ENCODE peak calls at places on chromosome 3, in ten cellular contexts. One of them, this sample, is unnamed.

GRCh38 chr3:7875858-7876442 is 625.7 kb upstream of the LMCD1 start:
- DNase-seq in A549: no peak
- DNase-seq in right atrium auricular region: no peak
- DNase-seq in heart left ventricle: no peak
- DNase-seq in lower lobe of right lung: no peak
- DNase-seq in tibial artery: no peak
- DNase-seq in astrocyte: peak
- DNase-seq in body of pancreas: no peak
- DNase-seq in foreskin fibroblast: no peak
- DNase-seq in BJ: no peak
- DNase-seq in this sample: peak

GRCh38 chr3:27333843-27334242 is 35.3 kb downstream of the NEK10 start:
- DNase-seq in astrocyte: no peak
- DNase-seq in right atrium auricular region: no peak
- DNase-seq in A549: no peak
- DNase-seq in tibial artery: no peak
- DNase-seq in foreskin fibroblast: no peak
- DNase-seq in BJ: no peak
- DNase-seq in body of pancreas: no peak
- DNase-seq in heart left ventricle: no peak
- DNase-seq in lower lobe of right lung: no peak
- DNase-seq in this sample: no peak

GRCh38 chr3:190673157-190673556 is 159.3 kb downstream of the IL1RAP start:
- DNase-seq in foreskin fibroblast: no peak
- DNase-seq in BJ: peak
- DNase-seq in body of pancreas: no peak
- DNase-seq in right atrium auricular region: no peak
- DNase-seq in lower lobe of right lung: no peak
- DNase-seq in astrocyte: peak
- DNase-seq in heart left ventricle: no peak
- DNase-seq in tibial artery: no peak
- DNase-seq in A549: no peak
- DNase-seq in this sample: peak

GRCh38 chr3:124514681-124515080 is 215.6 kb upstream of the UMPS start:
- DNase-seq in lower lobe of right lung: no peak
- DNase-seq in foreskin fibroblast: no peak
- DNase-seq in heart left ventricle: no peak
- DNase-seq in astrocyte: no peak
- DNase-seq in right atrium auricular region: no peak
- DNase-seq in tibial artery: no peak
- DNase-seq in A549: no peak
- DNase-seq in BJ: no peak
- DNase-seq in body of pancreas: no peak
- DNase-seq in this sample: no peak

GRCh38 chr3:151265866-151266265 is 12.5 kb downstream of the P2RY14 start:
- DNase-seq in A549: no peak
- DNase-seq in right atrium auricular region: no peak
- DNase-seq in foreskin fibroblast: no peak
- DNase-seq in BJ: no peak
- DNase-seq in tibial artery: no peak
- DNase-seq in body of pancreas: no peak
- DNase-seq in heart left ventricle: peak
- DNase-seq in astrocyte: no peak
- DNase-seq in lower lobe of right lung: peak
- DNase-seq in this sample: no peak

GRCh38 chr3:152742368-152743347 is 92.3 kb upstream of the P2RY1 start:
- DNase-seq in astrocyte: no peak
- DNase-seq in lower lobe of right lung: no peak
- DNase-seq in A549: no peak
- DNase-seq in heart left ventricle: no peak
- DNase-seq in BJ: no peak
- DNase-seq in right atrium auricular region: no peak
- DNase-seq in foreskin fibroblast: no peak
- DNase-seq in body of pancreas: no peak
- DNase-seq in tibial artery: no peak
- DNase-seq in this sample: no peak

GRCh38 chr3:172369590-172370259 is 78.5 kb downstream of the GHSR start:
- DNase-seq in lower lobe of right lung: no peak
- DNase-seq in A549: no peak
- DNase-seq in body of pancreas: no peak
- DNase-seq in right atrium auricular region: no peak
- DNase-seq in heart left ventricle: no peak
- DNase-seq in BJ: no peak
- DNase-seq in tibial artery: no peak
- DNase-seq in foreskin fibroblast: no peak
- DNase-seq in astrocyte: no peak
- DNase-seq in this sample: no peak

GRCh38 chr3:60189304-60189703 is 1061.9 kb downstream of the FHIT start:
- DNase-seq in heart left ventricle: no peak
- DNase-seq in right atrium auricular region: no peak
- DNase-seq in A549: no peak
- DNase-seq in astrocyte: no peak
- DNase-seq in lower lobe of right lung: no peak
- DNase-seq in tibial artery: no peak
- DNase-seq in BJ: no peak
- DNase-seq in foreskin fibroblast: no peak
- DNase-seq in body of pancreas: no peak
- DNase-seq in this sample: no peak

GRCh38 chr3:188037116-188037718 is 116.7 kb upstream of the LPP start:
- DNase-seq in body of pancreas: peak
- DNase-seq in tibial artery: no peak
- DNase-seq in A549: peak
- DNase-seq in astrocyte: peak
- DNase-seq in heart left ventricle: no peak
- DNase-seq in BJ: no peak
- DNase-seq in lower lobe of right lung: no peak
- DNase-seq in foreskin fibroblast: peak
- DNase-seq in right atrium auricular region: no peak
- DNase-seq in this sample: peak

GRCh38 chr3:4717363-4717740 is 224.2 kb downstream of the ITPR1 start:
- DNase-seq in heart left ventricle: no peak
- DNase-seq in astrocyte: no peak
- DNase-seq in foreskin fibroblast: no peak
- DNase-seq in BJ: no peak
- DNase-seq in lower lobe of right lung: no peak
- DNase-seq in right atrium auricular region: no peak
- DNase-seq in A549: no peak
- DNase-seq in tibial artery: no peak
- DNase-seq in body of pancreas: no peak
- DNase-seq in this sample: no peak

GRCh38 chr3:112604536-112604935 is 36.4 kb downstream of the CCDC80 start:
- DNase-seq in astrocyte: peak
- DNase-seq in A549: no peak
- DNase-seq in right atrium auricular region: no peak
- DNase-seq in foreskin fibroblast: peak
- DNase-seq in BJ: peak
- DNase-seq in heart left ventricle: no peak
- DNase-seq in tibial artery: no peak
- DNase-seq in lower lobe of right lung: no peak
- DNase-seq in body of pancreas: no peak
- DNase-seq in this sample: peak

GRCh38 chr3:99562138-99562537 is 76.3 kb upstream of the COL8A1 start:
- DNase-seq in tibial artery: no peak
- DNase-seq in astrocyte: no peak
- DNase-seq in BJ: no peak
- DNase-seq in foreskin fibroblast: peak
- DNase-seq in A549: no peak
- DNase-seq in right atrium auricular region: no peak
- DNase-seq in lower lobe of right lung: no peak
- DNase-seq in heart left ventricle: no peak
- DNase-seq in body of pancreas: no peak
- DNase-seq in this sample: peak

DNA sequence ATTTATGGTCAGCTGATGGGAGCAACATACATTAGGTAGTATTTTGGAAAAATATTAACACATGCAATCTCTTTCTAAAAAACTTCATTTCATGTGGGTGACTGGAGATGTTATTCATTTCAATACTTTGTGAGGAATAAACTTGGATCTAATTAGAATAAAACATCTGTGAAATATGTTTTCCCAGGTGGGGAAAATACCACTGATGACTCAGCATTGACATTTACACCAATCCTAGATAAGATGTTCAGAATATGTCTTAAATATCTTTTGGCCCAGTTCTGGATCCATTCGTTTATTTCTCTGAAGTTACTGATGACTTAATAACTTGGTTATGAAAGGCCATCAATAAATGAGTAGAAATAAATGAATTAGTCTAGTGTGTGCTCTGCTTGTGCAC is 247.6 kb downstream of the CHST2 start:
- DNase-seq in body of pancreas: no peak
- DNase-seq in heart left ventricle: no peak
- DNase-seq in lower lobe of right lung: no peak
- DNase-seq in foreskin fibroblast: no peak
- DNase-seq in right atrium auricular region: no peak
- DNase-seq in tibial artery: no peak
- DNase-seq in A549: no peak
- DNase-seq in astrocyte: peak
- DNase-seq in BJ: no peak
- DNase-seq in this sample: no peak
- TF ChIP-seq CTCF in body of pancreas: no peak
- TF ChIP-seq CTCF in heart left ventricle: no peak
- TF ChIP-seq CTCF in lower lobe of right lung: no peak
- TF ChIP-seq CTCF in foreskin fibroblast: no peak
- TF ChIP-seq CTCF in right atrium auricular region: no peak
- TF ChIP-seq CTCF in tibial artery: no peak
- TF ChIP-seq CTCF in A549: no peak
- TF ChIP-seq CTCF in astrocyte: no peak
- TF ChIP-seq CTCF in BJ: no peak
- TF ChIP-seq CTCF in this sample: no peak

GRCh38 chr3:32469151-32469874 is 33.3 kb downstream of the CMTM6 start:
- DNase-seq in lower lobe of right lung: no peak
- DNase-seq in body of pancreas: no peak
- DNase-seq in foreskin fibroblast: no peak
- DNase-seq in heart left ventricle: no peak
- DNase-seq in right atrium auricular region: no peak
- DNase-seq in tibial artery: no peak
- DNase-seq in A549: no peak
- DNase-seq in astrocyte: no peak
- DNase-seq in BJ: no peak
- DNase-seq in this sample: no peak
- H3K4me3 ChIP-seq in lower lobe of right lung: no peak
- H3K4me3 ChIP-seq in body of pancreas: no peak
- H3K4me3 ChIP-seq in foreskin fibroblast: no peak
- H3K4me3 ChIP-seq in heart left ventricle: no peak
- H3K4me3 ChIP-seq in right atrium auricular region: no peak
- H3K4me3 ChIP-seq in tibial artery: no peak
- H3K4me3 ChIP-seq in A549: no peak
- H3K4me3 ChIP-seq in astrocyte: no peak
- H3K4me3 ChIP-seq in BJ: no peak
- H3K4me3 ChIP-seq in this sample: no peak

GRCh38 chr3:196145420-196146262 is 63.8 kb upstream of the TFRC start:
- DNase-seq in heart left ventricle: no peak
- DNase-seq in body of pancreas: no peak
- DNase-seq in astrocyte: no peak
- DNase-seq in A549: no peak
- DNase-seq in tibial artery: no peak
- DNase-seq in BJ: no peak
- DNase-seq in lower lobe of right lung: peak
- DNase-seq in foreskin fibroblast: no peak
- DNase-seq in right atrium auricular region: no peak
- DNase-seq in this sample: no peak

GRCh38 chr3:196147116-196147515 is 64.1 kb downstream of the ZDHHC19 start:
- DNase-seq in heart left ventricle: no peak
- DNase-seq in right atrium auricular region: no peak
- DNase-seq in body of pancreas: no peak
- DNase-seq in lower lobe of right lung: no peak
- DNase-seq in A549: no peak
- DNase-seq in tibial artery: no peak
- DNase-seq in foreskin fibroblast: no peak
- DNase-seq in BJ: no peak
- DNase-seq in astrocyte: no peak
- DNase-seq in this sample: no peak

GRCh38 chr3:196150481-196150880 is 60.7 kb downstream of the ZDHHC19 start:
- DNase-seq in lower lobe of right lung: no peak
- DNase-seq in body of pancreas: no peak
- DNase-seq in tibial artery: no peak
- DNase-seq in foreskin fibroblast: no peak
- DNase-seq in BJ: no peak
- DNase-seq in right atrium auricular region: no peak
- DNase-seq in astrocyte: no peak
- DNase-seq in heart left ventricle: no peak
- DNase-seq in A549: no peak
- DNase-seq in this sample: no peak

GRCh38 chr3:196149375-196149774 is 61.8 kb downstream of the ZDHHC19 start:
- DNase-seq in foreskin fibroblast: no peak
- DNase-seq in heart left ventricle: no peak
- DNase-seq in tibial artery: no peak
- DNase-seq in A549: no peak
- DNase-seq in body of pancreas: no peak
- DNase-seq in lower lobe of right lung: no peak
- DNase-seq in BJ: no peak
- DNase-seq in astrocyte: no peak
- DNase-seq in right atrium auricular region: no peak
- DNase-seq in this sample: no peak

DNA sequence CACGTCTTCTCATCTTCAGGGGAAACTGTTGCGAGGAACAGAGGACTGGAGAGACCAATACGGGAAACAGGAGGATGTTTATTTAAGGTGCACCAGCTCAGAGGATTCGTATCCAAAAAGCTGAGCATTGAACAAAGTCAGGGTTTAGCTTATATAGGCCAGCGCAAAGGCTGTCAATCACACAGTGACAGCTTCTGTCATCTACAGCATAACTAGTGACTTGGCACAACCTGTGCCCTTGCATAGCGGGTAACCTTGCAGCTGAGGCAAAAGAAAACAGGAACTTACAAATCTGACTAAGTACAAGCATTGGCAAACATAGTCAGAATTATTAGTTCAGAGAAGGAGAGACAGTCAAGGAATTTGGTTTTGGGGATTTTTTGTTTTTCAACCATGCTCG is 61.3 kb downstream of the ZDHHC19 start:
- DNase-seq in heart left ventricle: no peak
- DNase-seq in astrocyte: no peak
- DNase-seq in body of pancreas: no peak
- DNase-seq in right atrium auricular region: no peak
- DNase-seq in foreskin fibroblast: no peak
- DNase-seq in BJ: no peak
- DNase-seq in tibial artery: no peak
- DNase-seq in lower lobe of right lung: no peak
- DNase-seq in A549: peak
- DNase-seq in this sample: no peak
- TF ChIP-seq CTCF in heart left ventricle: no peak
- TF ChIP-seq CTCF in astrocyte: no peak
- TF ChIP-seq CTCF in body of pancreas: no peak
- TF ChIP-seq CTCF in right atrium auricular region: no peak
- TF ChIP-seq CTCF in foreskin fibroblast: no peak
- TF ChIP-seq CTCF in BJ: no peak
- TF ChIP-seq CTCF in tibial artery: no peak
- TF ChIP-seq CTCF in lower lobe of right lung: no peak
- TF ChIP-seq CTCF in A549: no peak
- TF ChIP-seq CTCF in this sample: no peak

DNA sequence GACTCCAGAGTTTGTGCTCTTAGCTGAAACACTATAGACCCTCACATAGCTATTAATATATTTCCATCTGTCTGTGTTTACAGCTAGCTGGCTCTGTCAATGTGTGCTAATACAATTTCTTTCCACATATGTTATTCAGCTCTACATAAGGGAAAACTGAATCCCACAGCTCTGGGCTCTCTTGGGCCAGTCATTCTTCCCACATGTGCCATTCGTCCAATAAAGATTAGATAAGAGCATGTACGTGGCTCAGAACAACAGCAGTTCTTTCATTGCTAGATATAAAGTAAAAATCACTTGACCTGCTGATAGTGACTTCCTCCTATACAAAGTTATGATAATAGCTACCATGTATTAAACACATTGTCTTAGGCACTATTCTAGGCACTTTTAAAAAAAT is 2.8 kb upstream of the ILDR1 start:
- DNase-seq in right atrium auricular region: no peak
- DNase-seq in body of pancreas: no peak
- DNase-seq in A549: no peak
- DNase-seq in BJ: no peak
- DNase-seq in foreskin fibroblast: no peak
- DNase-seq in lower lobe of right lung: no peak
- DNase-seq in tibial artery: no peak
- DNase-seq in heart left ventricle: no peak
- DNase-seq in astrocyte: no peak
- DNase-seq in this sample: peak
- H3K4me3 ChIP-seq in right atrium auricular region: no peak
- H3K4me3 ChIP-seq in body of pancreas: no peak
- H3K4me3 ChIP-seq in A549: no peak
- H3K4me3 ChIP-seq in BJ: no peak
- H3K4me3 ChIP-seq in foreskin fibroblast: no peak
- H3K4me3 ChIP-seq in lower lobe of right lung: no peak
- H3K4me3 ChIP-seq in tibial artery: no peak
- H3K4me3 ChIP-seq in heart left ventricle: no peak
- H3K4me3 ChIP-seq in astrocyte: no peak
- H3K4me3 ChIP-seq in this sample: no peak